ENCODE peak calls at places on chromosome 1, in eight cellular contexts. X is iris pigment epithelial cell; G is IMR-90; A is GM03348; H is activated CD8-positive, alpha-beta memory T cell treated with anti-CD3 and anti-CD28 coated beads for 4 hours; S is NCI-H748 treated with DMSO at 0.1 percent for 48 hours; K is stimulated activated CD4-positive, alpha-beta T cell treated with anti-CD3 and anti-CD28 coated beads, Interleukin-2, amount 100 ng/mL, for 4 hours; P is activated T-cell treated with anti-CD3 and anti-CD28 coated beads, Interleukin-2, amount 50 U/mL, for 72 hours. U is an unnamed sample.

GRCh38 chr1:235415008-235415904 is 48.0 kb downstream of the TBCE start:
- DNase-seq in X (peak; percentile 85), G (peak; percentile 85), A (peak; percentile 83), H (peak; percentile 35), S (peak; percentile 34), K (peak; percentile 39), P (peak; percentile 53), U (peak; percentile 58)

GRCh38 chr1:45583264-45583665 is 576 bp upstream of the NASP start:
- DNase-seq in X (peak; percentile 98), G (peak; percentile 96), A (peak; percentile 99), H (peak; percentile 92), S (peak; percentile 96), K (peak; percentile 93), P (peak; percentile 96), U (peak; percentile 96)

GRCh38 chr1:33332881-33333280 is 12.0 kb upstream of the A3GALT2 start:
- DNase-seq in X (peak; percentile 30), G (no peak), A (no peak), H (no peak), S (no peak), K (no peak), P (no peak), U (no peak)

GRCh38 chr1:202023033-202023433 is 12.6 kb downstream of the ELF3 start:
- DNase-seq in X (no peak), G (no peak), A (no peak), H (no peak), S (peak; percentile 86), K (no peak), P (no peak), U (no peak)

GRCh38 chr1:77084457-77084856 is 134.8 kb downstream of the PIGK start:
- DNase-seq in X (no peak), G (no peak), A (no peak), H (no peak), S (no peak), K (no peak), P (no peak), U (no peak)

GRCh38 chr1:159171254-159171687 is at the start of gene CADM3:
- DNase-seq in X (no peak), G (no peak), A (no peak), H (no peak), S (no peak), K (no peak), P (no peak), U (no peak)

GRCh38 chr1:33010946-33011731 is 25.5 kb downstream of the AK2 start:
- DNase-seq in X (no peak), G (peak; percentile 61), A (peak; percentile 75), H (no peak), S (no peak), K (no peak), P (no peak), U (peak; percentile 55)

GRCh38 chr1:22342734-22343191 is 108.9 kb upstream of the ZBTB40 start:
- DNase-seq in X (no peak), G (no peak), A (no peak), H (no peak), S (no peak), K (no peak), P (no peak), U (no peak)

GRCh38 chr1:88650676-88651418 is 33.2 kb upstream of the PKN2 start:
- DNase-seq in X (peak; percentile 60), G (peak; percentile 23), A (no peak), H (no peak), S (no peak), K (no peak), P (no peak), U (no peak)

GRCh38 chr1:166948856-166949350 is 26.4 kb downstream of the ILDR2 start:
- DNase-seq in X (no peak), G (no peak), A (no peak), H (no peak), S (no peak), K (no peak), P (no peak), U (no peak)

GRCh38 chr1:201636065-201636464 is 97.1 kb downstream of the NAV1 start:
- DNase-seq in X (no peak), G (no peak), A (no peak), H (no peak), S (no peak), K (no peak), P (no peak), U (no peak)

GRCh38 chr1:218425647-218426342 is 80.7 kb downstream of the TGFB2 start:
- DNase-seq in X (peak; percentile 96), G (peak; percentile 87), A (peak; percentile 63), H (no peak), S (no peak), K (no peak), P (no peak), U (no peak)

GRCh38 chr1:60762176-60762575 is 320.2 kb upstream of the NFIA start:
- DNase-seq in X (peak; percentile 91), G (peak; percentile 21), A (no peak), H (no peak), S (no peak), K (no peak), P (no peak), U (no peak)

GRCh38 chr1:167935252-167936067 is 1.0 kb upstream of the DCAF6 start:
- DNase-seq in X (peak; percentile 44), G (peak; percentile 36), A (peak; percentile 33), H (no peak), S (peak; percentile 45), K (no peak), P (peak; percentile 58), U (no peak)

GRCh38 chr1:26110731-26111529 is 694 bp upstream of the PDIK1L start:
- DNase-seq in X (peak; percentile 65), G (peak; percentile 54), A (peak; percentile 86), H (peak; percentile 45), S (peak; percentile 26), K (peak; percentile 51), P (peak; percentile 88), U (peak; percentile 84)

GRCh38 chr1:200365897-200366426 is 43.9 kb downstream of the ZNF281 start:
- DNase-seq in X (no peak), G (no peak), A (no peak), H (no peak), S (no peak), K (no peak), P (no peak), U (no peak)

GRCh38 chr1:76035053-76035452 is 39.5 kb upstream of the ST6GALNAC3 start:
- DNase-seq in X (no peak), G (peak; percentile 4), A (no peak), H (no peak), S (no peak), K (no peak), P (no peak), U (no peak)

U was measured in left cardiac atrium.